ENCODE peak calls at places on chromosomes 11 and 22, in ten cellular contexts. One of them, this sample, is unnamed. For H3K36me3, the result is how much of the 10 kb centered on the place peaks cover.

GRCh38 chr11:46363455-46363920 is 16.2 kb downstream of the DGKZ start:
- DNase-seq in IMR-90: peak
- DNase-seq in sigmoid colon: no peak
- DNase-seq in stomach: no peak
- DNase-seq in spleen: peak
- DNase-seq in suprapubic skin: no peak
- DNase-seq in H1: no peak
- DNase-seq in adrenal gland: peak
- DNase-seq in Peyer's patch: no peak
- DNase-seq in upper lobe of left lung: peak
- DNase-seq in this sample: no peak

GRCh38 chr11:14809466-14809865 is 82.6 kb downstream of the CYP2R1 start:
- DNase-seq in IMR-90: peak
- DNase-seq in sigmoid colon: no peak
- DNase-seq in stomach: no peak
- DNase-seq in spleen: no peak
- DNase-seq in suprapubic skin: no peak
- DNase-seq in H1: no peak
- DNase-seq in adrenal gland: no peak
- DNase-seq in Peyer's patch: no peak
- DNase-seq in upper lobe of left lung: no peak
- DNase-seq in this sample: no peak

GRCh38 chr22:39589880-39590279 is 19.3 kb downstream of the CACNA1I start:
- DNase-seq in IMR-90: no peak
- DNase-seq in sigmoid colon: no peak
- DNase-seq in stomach: no peak
- DNase-seq in spleen: no peak
- DNase-seq in suprapubic skin: no peak
- DNase-seq in H1: no peak
- DNase-seq in adrenal gland: no peak
- DNase-seq in Peyer's patch: no peak
- DNase-seq in upper lobe of left lung: no peak
- DNase-seq in this sample: no peak

GRCh38 chr11:33598426-33599069 is 102.1 kb downstream of the C11orf91 start:
- DNase-seq in IMR-90: no peak
- DNase-seq in sigmoid colon: no peak
- DNase-seq in stomach: no peak
- DNase-seq in spleen: no peak
- DNase-seq in suprapubic skin: no peak
- DNase-seq in H1: no peak
- DNase-seq in adrenal gland: no peak
- DNase-seq in Peyer's patch: no peak
- DNase-seq in upper lobe of left lung: no peak
- DNase-seq in this sample: no peak

GRCh38 chr11:110858556-110858921 is 146.3 kb upstream of the ARHGAP20 start:
- DNase-seq in IMR-90: no peak
- DNase-seq in sigmoid colon: peak
- DNase-seq in stomach: peak
- DNase-seq in spleen: no peak
- DNase-seq in suprapubic skin: peak
- DNase-seq in H1: no peak
- DNase-seq in adrenal gland: no peak
- DNase-seq in Peyer's patch: peak
- DNase-seq in upper lobe of left lung: no peak
- DNase-seq in this sample: peak

GRCh38 chr11:89182773-89183172 is 5.1 kb downstream of the TYR start:
- DNase-seq in IMR-90: peak
- DNase-seq in sigmoid colon: no peak
- DNase-seq in stomach: no peak
- DNase-seq in spleen: no peak
- DNase-seq in suprapubic skin: no peak
- DNase-seq in H1: no peak
- DNase-seq in adrenal gland: no peak
- DNase-seq in Peyer's patch: no peak
- DNase-seq in upper lobe of left lung: no peak
- DNase-seq in this sample: no peak

GRCh38 chr22:44802071-44802700 is 49.8 kb downstream of the ARHGAP8 start:
- DNase-seq in IMR-90: no peak
- DNase-seq in sigmoid colon: no peak
- DNase-seq in stomach: no peak
- DNase-seq in spleen: no peak
- DNase-seq in suprapubic skin: no peak
- DNase-seq in H1: no peak
- DNase-seq in adrenal gland: no peak
- DNase-seq in Peyer's patch: no peak
- DNase-seq in upper lobe of left lung: no peak
- DNase-seq in this sample: no peak

GRCh38 chr11:88246680-88247079 is 71.4 kb upstream of the RAB38 start:
- DNase-seq in IMR-90: peak
- DNase-seq in sigmoid colon: no peak
- DNase-seq in stomach: no peak
- DNase-seq in spleen: no peak
- DNase-seq in suprapubic skin: no peak
- DNase-seq in H1: no peak
- DNase-seq in adrenal gland: peak
- DNase-seq in Peyer's patch: no peak
- DNase-seq in upper lobe of left lung: no peak
- DNase-seq in this sample: no peak

DNA sequence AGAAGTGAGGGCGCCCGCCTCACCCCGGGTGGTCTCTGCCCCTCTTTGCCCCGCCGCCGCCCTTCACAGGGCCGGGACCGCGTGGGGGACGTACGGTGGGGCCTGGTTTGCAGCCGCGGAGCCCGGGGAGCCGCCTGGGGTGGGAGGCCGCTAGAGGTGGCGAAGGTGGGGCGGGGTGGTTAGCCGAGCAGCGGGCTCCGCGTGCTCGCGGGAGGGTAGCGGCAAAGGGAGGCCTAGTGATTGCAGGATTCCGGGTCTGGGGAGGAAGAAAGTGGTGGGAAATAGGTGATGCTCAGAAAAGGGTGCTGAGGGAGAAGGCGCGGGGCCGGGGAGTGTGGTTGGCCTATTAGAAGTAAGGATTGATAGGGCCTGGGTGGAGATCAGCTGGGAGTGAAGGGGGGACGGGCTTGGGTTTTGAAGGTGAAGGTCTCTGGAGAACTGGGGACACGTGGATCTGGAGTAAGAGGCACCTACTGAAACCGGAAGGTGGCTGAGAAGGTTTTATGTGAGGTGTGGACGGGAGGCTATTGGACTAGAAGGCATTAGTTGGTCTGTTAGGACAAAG is 571 bp downstream of the FAR1 start:
- DNase-seq in IMR-90: peak
- DNase-seq in sigmoid colon: peak
- DNase-seq in stomach: peak
- DNase-seq in spleen: peak
- DNase-seq in suprapubic skin: peak
- DNase-seq in H1: no peak
- DNase-seq in adrenal gland: peak
- DNase-seq in Peyer's patch: peak
- DNase-seq in upper lobe of left lung: no peak
- DNase-seq in this sample: no peak
- TF ChIP-seq POLR2A in IMR-90: no peak
- TF ChIP-seq POLR2A in sigmoid colon: no peak
- TF ChIP-seq POLR2A in stomach: no peak
- TF ChIP-seq POLR2A in spleen: no peak
- TF ChIP-seq POLR2A in suprapubic skin: no peak
- TF ChIP-seq POLR2A in H1: no peak
- TF ChIP-seq POLR2A in adrenal gland: no peak
- TF ChIP-seq POLR2A in Peyer's patch: peak
- TF ChIP-seq POLR2A in upper lobe of left lung: no peak
- TF ChIP-seq POLR2A in this sample: no peak

DNA sequence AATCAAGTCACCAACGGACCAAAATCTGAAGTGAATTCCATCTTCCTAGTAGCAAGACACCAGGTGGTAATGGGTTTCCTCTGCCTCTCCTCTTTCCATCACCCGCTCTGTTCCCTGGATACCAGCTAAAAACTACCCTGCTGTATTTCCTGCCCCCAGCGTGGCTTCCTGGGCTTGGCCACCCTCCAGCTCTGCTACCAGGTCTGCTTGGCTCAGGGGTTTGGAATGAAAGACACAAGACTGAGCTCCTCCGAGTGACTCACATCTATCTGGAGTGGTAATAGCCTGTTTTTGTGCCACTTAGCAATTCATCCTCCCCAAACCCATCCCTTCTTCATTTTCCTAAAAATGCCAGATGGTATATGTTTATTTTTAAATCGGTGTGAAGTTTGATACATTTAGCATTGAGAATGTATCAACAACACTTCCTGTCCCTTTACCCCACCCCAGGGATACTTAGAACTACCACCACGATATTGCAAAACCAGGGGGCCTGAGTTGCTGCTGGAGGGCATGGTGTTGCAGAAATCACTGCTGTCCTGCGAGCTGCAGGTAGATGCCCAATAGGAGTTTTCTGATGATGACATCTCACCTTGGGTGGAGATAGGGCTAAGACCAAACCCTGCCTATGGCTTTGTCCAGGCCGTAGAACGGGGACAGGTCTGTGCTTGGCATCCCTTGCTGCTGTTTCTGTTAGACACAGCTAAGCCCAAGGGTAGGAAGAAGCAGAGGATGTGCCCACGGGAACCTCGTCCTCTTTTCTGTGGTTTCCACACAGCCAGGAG is 7.5 kb upstream of the MICAL3 start:
- DNase-seq in IMR-90: peak
- DNase-seq in sigmoid colon: peak
- DNase-seq in stomach: no peak
- DNase-seq in spleen: peak
- DNase-seq in suprapubic skin: no peak
- DNase-seq in H1: no peak
- DNase-seq in adrenal gland: no peak
- DNase-seq in Peyer's patch: no peak
- DNase-seq in upper lobe of left lung: no peak
- DNase-seq in this sample: peak
- H3K27ac ChIP-seq in IMR-90: peak
- H3K27ac ChIP-seq in sigmoid colon: peak
- H3K27ac ChIP-seq in stomach: no peak
- H3K27ac ChIP-seq in spleen: no peak
- H3K27ac ChIP-seq in suprapubic skin: peak
- H3K27ac ChIP-seq in H1: no peak
- H3K27ac ChIP-seq in adrenal gland: no peak
- H3K27ac ChIP-seq in Peyer's patch: no peak
- H3K27ac ChIP-seq in upper lobe of left lung: no peak
- H3K27ac ChIP-seq in this sample: peak

DNA sequence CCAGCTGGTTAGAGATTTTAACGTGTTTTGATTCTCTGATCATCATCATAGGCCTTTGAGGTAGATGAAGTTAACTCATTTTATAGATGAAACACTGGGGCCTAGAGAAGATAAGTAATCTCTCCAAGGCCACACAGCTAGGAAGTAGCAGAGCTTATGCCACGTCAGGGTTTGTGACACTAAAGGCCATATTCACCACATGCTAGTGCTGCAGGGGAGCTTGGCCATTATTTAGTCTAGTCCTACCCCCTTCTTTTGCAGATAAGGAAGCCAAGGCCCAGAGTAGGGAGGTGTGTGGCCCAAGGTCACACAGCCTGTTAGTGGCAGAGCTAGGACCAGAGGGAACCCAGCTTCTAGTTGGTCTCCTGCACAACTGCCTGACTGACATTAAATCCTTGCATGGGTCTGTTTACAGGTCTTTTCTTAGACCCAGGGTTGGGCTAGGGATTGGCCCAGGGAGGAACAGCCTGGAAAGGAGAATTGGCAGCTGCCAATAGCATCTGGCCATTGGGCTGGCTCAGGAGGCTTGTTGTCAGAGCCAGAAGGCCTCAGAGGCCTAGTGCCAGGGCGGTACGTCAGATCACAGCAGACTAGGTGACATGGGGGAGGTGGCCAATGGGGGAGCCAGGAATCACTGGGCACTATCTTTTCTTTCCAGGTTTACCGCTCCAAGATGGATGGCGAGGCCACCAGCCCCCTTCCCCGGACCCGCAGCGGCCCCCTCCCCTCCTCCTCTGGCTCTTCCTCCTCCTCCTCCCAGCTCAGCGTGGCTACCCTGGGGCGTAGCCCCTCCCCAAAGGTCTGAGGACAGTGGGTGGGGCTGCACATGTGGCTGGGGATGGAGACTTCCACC is 36.0 kb downstream of the PHLDB1 start:
- DNase-seq in IMR-90: no peak
- DNase-seq in sigmoid colon: no peak
- DNase-seq in stomach: no peak
- DNase-seq in spleen: no peak
- DNase-seq in suprapubic skin: no peak
- DNase-seq in H1: no peak
- DNase-seq in adrenal gland: no peak
- DNase-seq in Peyer's patch: no peak
- DNase-seq in upper lobe of left lung: no peak
- DNase-seq in this sample: no peak
- H3K36me3 ChIP-seq in IMR-90: half or more
- H3K36me3 ChIP-seq in sigmoid colon: half or more
- H3K36me3 ChIP-seq in stomach: half or more
- H3K36me3 ChIP-seq in spleen: half or more
- H3K36me3 ChIP-seq in suprapubic skin: half or more
- H3K36me3 ChIP-seq in H1: under half
- H3K36me3 ChIP-seq in adrenal gland: half or more
- H3K36me3 ChIP-seq in Peyer's patch: under half
- H3K36me3 ChIP-seq in upper lobe of left lung: under half
- H3K36me3 ChIP-seq in this sample: under half

GRCh38 chr22:37989146-37990045 is 5.0 kb upstream of the SOX10 start:
- DNase-seq in IMR-90: no peak
- DNase-seq in sigmoid colon: no peak
- DNase-seq in stomach: no peak
- DNase-seq in spleen: no peak
- DNase-seq in suprapubic skin: no peak
- DNase-seq in H1: no peak
- DNase-seq in adrenal gland: no peak
- DNase-seq in Peyer's patch: no peak
- DNase-seq in upper lobe of left lung: no peak
- DNase-seq in this sample: no peak

GRCh38 chr22:37994049-37994448 is 9.7 kb upstream of the SOX10 start:
- DNase-seq in IMR-90: no peak
- DNase-seq in sigmoid colon: no peak
- DNase-seq in stomach: no peak
- DNase-seq in spleen: no peak
- DNase-seq in suprapubic skin: no peak
- DNase-seq in H1: no peak
- DNase-seq in adrenal gland: no peak
- DNase-seq in Peyer's patch: no peak
- DNase-seq in upper lobe of left lung: no peak
- DNase-seq in this sample: no peak

GRCh38 chr22:37990302-37990701 is 5.9 kb upstream of the SOX10 start:
- DNase-seq in IMR-90: no peak
- DNase-seq in sigmoid colon: no peak
- DNase-seq in stomach: no peak
- DNase-seq in spleen: no peak
- DNase-seq in suprapubic skin: no peak
- DNase-seq in H1: no peak
- DNase-seq in adrenal gland: no peak
- DNase-seq in Peyer's patch: no peak
- DNase-seq in upper lobe of left lung: no peak
- DNase-seq in this sample: no peak

GRCh38 chr22:37990862-37991261 is 6.5 kb upstream of the SOX10 start:
- DNase-seq in IMR-90: no peak
- DNase-seq in sigmoid colon: no peak
- DNase-seq in stomach: no peak
- DNase-seq in spleen: no peak
- DNase-seq in suprapubic skin: no peak
- DNase-seq in H1: no peak
- DNase-seq in adrenal gland: no peak
- DNase-seq in Peyer's patch: no peak
- DNase-seq in upper lobe of left lung: no peak
- DNase-seq in this sample: no peak

DNA sequence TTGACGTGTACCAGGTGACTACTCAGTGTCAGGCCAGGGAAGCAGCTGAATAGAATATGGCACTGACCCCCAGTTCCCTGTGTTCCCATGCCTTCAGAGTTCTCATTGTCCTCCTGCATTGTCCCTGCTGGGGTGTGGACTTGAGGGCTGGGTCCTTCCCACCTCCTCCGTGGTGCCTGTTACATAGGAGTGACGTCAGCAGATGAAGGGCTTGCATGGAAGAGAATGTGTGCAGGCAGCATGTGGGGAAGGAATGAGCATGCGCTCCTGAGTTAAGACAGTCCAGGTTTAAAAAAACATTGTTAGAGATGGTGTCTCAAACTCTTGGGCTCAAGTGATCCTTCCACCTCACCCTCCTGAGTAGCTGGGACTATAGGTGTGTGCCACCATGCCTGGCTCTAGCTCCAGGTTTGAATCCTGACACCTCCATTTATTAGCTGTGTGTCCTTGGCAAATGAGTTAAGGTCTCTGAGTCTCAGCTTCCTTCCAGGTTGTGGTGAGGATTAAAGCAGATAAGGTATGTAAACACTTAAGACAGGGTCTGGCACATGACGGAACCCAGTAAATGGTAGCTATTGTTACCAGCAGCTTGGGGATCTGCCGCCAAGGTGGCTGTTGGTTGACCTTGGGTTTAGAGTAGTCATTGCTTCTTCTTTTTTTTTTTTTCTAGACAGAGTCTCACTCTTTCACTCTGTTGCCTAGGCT is 7.5 kb upstream of the SOX10 start:
- DNase-seq in IMR-90: peak
- DNase-seq in sigmoid colon: no peak
- DNase-seq in stomach: no peak
- DNase-seq in spleen: no peak
- DNase-seq in suprapubic skin: no peak
- DNase-seq in H1: no peak
- DNase-seq in adrenal gland: no peak
- DNase-seq in Peyer's patch: no peak
- DNase-seq in upper lobe of left lung: no peak
- DNase-seq in this sample: no peak
- TF ChIP-seq POLR2A in IMR-90: no peak
- TF ChIP-seq POLR2A in sigmoid colon: no peak
- TF ChIP-seq POLR2A in stomach: no peak
- TF ChIP-seq POLR2A in spleen: no peak
- TF ChIP-seq POLR2A in suprapubic skin: no peak
- TF ChIP-seq POLR2A in H1: no peak
- TF ChIP-seq POLR2A in adrenal gland: no peak
- TF ChIP-seq POLR2A in Peyer's patch: no peak
- TF ChIP-seq POLR2A in upper lobe of left lung: no peak
- TF ChIP-seq POLR2A in this sample: no peak

This sample was measured in uterus.